ENCODE peak calls at places on chromosomes 13 and 19, in four cellular contexts. M is K562, D is AG04450, T is progenitor cell of endocrine pancreas. Y is an unnamed sample.

GRCh38 chr19:45508931-45509691 is 1.8 kb downstream of the VASP start:
- DNase-seq in M (peak; percentile 65), D (no peak), T (no peak), Y (peak; percentile 41)

GRCh38 chr19:1230585-1231489 is 7.0 kb downstream of the CBARP start:
- DNase-seq in M (no peak), T (no peak), D (no peak), Y (no peak)

GRCh38 chr19:9850235-9850959 is 15.3 kb downstream of the PIN1 start:
- DNase-seq in M (no peak), D (no peak), T (no peak), Y (no peak)

GRCh38 chr19:6791237-6791636 is 18.7 kb downstream of the VAV1 start:
- DNase-seq in D (no peak), M (no peak), T (no peak), Y (no peak)

GRCh38 chr13:39616087-39616694 is 13.2 kb upstream of the LHFPL6 start:
- DNase-seq in M (peak; percentile 44), D (peak; percentile 33), T (peak; percentile 20), Y (peak; percentile 54)

GRCh38 chr13:80359459-80360297 is 18.8 kb upstream of the SPRY2 start:
- DNase-seq in D (no peak), T (no peak), M (peak; percentile 39), Y (peak; percentile 53)

GRCh38 chr19:44566984-44567383 is 37.5 kb upstream of the CEACAM20 start:
- DNase-seq in D (no peak), M (no peak), T (no peak), Y (no peak)

GRCh38 chr19:35248310-35249145 is at the start of gene LSR:
- DNase-seq in T (peak; percentile 85), M (peak; percentile 95), D (no peak), Y (no peak)

GRCh38 chr19:3270908-3271307 is 46.4 kb downstream of the CELF5 start:
- DNase-seq in M (peak; percentile 70), D (no peak), T (no peak), Y (peak; percentile 62)

GRCh38 chr19:5042556-5042955 is 73.6 kb downstream of the KDM4B start:
- DNase-seq in D (no peak), M (no peak), T (no peak), Y (no peak)

GRCh38 chr13:100203696-100204367 is 114.9 kb downstream of the PCCA start:
- DNase-seq in D (no peak), T (no peak), M (no peak), Y (no peak)

GRCh38 chr19:17394891-17395415 is 957 bp upstream of the CCDC194 start:
- DNase-seq in D (no peak), T (no peak), M (peak; percentile 83), Y (peak; percentile 51)

GRCh38 chr19:918481-919156 is 1.5 kb downstream of the KISS1R start:
- DNase-seq in T (no peak), D (no peak), M (peak; percentile 40), Y (no peak)

GRCh38 chr13:74889321-74889720 is 592.6 kb downstream of the TBC1D4 start:
- DNase-seq in T (no peak), M (no peak), D (no peak), Y (no peak)

GRCh38 chr13:105979131-105979530 is 556.3 kb downstream of the EFNB2 start:
- DNase-seq in D (no peak), M (no peak), T (no peak), Y (no peak)

GRCh38 chr19:34963531-34964406 is at the start of gene ZNF792:
- DNase-seq in M (peak; percentile 83), T (peak; percentile 57), D (peak; percentile 4), Y (peak; percentile 66)

GRCh38 chr19:36807029-36807428 is 31.2 kb downstream of the ZNF790 start:
- DNase-seq in M (no peak), D (no peak), T (no peak), Y (no peak)

GRCh38 chr19:1396019-1396767 is 5.1 kb downstream of the GAMT start:
- DNase-seq in D (no peak), M (peak; percentile 47), T (no peak), Y (no peak)

GRCh38 chr19:660793-661426 is 2.1 kb downstream of the RNF126 start:
- DNase-seq in D (no peak), T (no peak), M (no peak), Y (no peak)

GRCh38 chr19:1469936-1470863 is 8.8 kb downstream of the C19orf25 start:
- DNase-seq in T (no peak), D (no peak), M (peak; percentile 80), Y (no peak)

GRCh38 chr19:2289714-2290435 is 7.9 kb upstream of the PEAK3 start:
- DNase-seq in D (no peak), M (peak; percentile 53), T (no peak), Y (no peak)

GRCh38 chr13:102870677-102871415 is 25.0 kb downstream of the ERCC5 start:
- DNase-seq in D (no peak), M (peak; percentile 42), T (peak; percentile 41), Y (peak; percentile 53)

GRCh38 chr13:93227906-93228801 is 1.5 kb downstream of the GPC6 start:
- DNase-seq in D (no peak), M (peak; percentile 69), T (peak; percentile 71), Y (peak; percentile 67)

GRCh38 chr19:5122121-5122400 is 153.1 kb downstream of the KDM4B start:
- DNase-seq in D (no peak), T (no peak), M (no peak), Y (no peak)

GRCh38 chr19:41687419-41687818 is 651 bp downstream of the CEACAM7 start:
- DNase-seq in D (no peak), M (no peak), T (no peak), Y (no peak)

GRCh38 chr19:8074501-8074900 is 21.9 kb downstream of the CCL25 start:
- DNase-seq in T (no peak), D (no peak), M (no peak), Y (no peak)

GRCh38 chr19:2578391-2578826 is 102.5 kb downstream of the GADD45B start:
- DNase-seq in M (no peak), T (no peak), D (no peak), Y (no peak)

GRCh38 chr19:44907613-44908012 is 2.0 kb downstream of the APOE start:
- DNase-seq in D (no peak), T (no peak), M (no peak), Y (no peak)

GRCh38 chr19:18269336-18269735 is 4.9 kb downstream of the IQCN start:
- DNase-seq in M (no peak), T (no peak), D (no peak), Y (no peak)

GRCh38 chr19:33350538-33351309 is 22.8 kb upstream of the CEBPG start:
- DNase-seq in T (no peak), M (no peak), D (no peak), Y (no peak)

GRCh38 chr13:40388617-40389016 is 277.8 kb downstream of the FOXO1 start:
- DNase-seq in M (no peak), T (no peak), D (no peak), Y (no peak)

GRCh38 chr19:1748115-1748702 is 5.1 kb upstream of the ONECUT3 start:
- DNase-seq in T (no peak), M (no peak), D (no peak), Y (no peak)

GRCh38 chr19:53553865-53554791 is 16.2 kb downstream of the ZNF331 start:
- DNase-seq in D (peak; percentile 68), M (no peak), T (no peak), Y (no peak)
- TF ChIP-seq CTCF in D (no peak), M (no peak), T (no peak), Y (no peak)

GRCh38 chr19:29784598-29785223 is 27.1 kb upstream of the CCNE1 start:
- DNase-seq in T (no peak), M (no peak), D (no peak), Y (no peak)

GRCh38 chr19:29783627-29784190 is 28.1 kb upstream of the CCNE1 start:
- DNase-seq in M (no peak), D (no peak), T (no peak), Y (no peak)

GRCh38 chr19:29785360-29785759 is 26.4 kb upstream of the CCNE1 start:
- DNase-seq in D (no peak), M (no peak), T (no peak), Y (no peak)

GRCh38 chr19:29789007-29789406 is 22.8 kb upstream of the CCNE1 start:
- DNase-seq in M (no peak), D (no peak), T (no peak), Y (no peak)

DNA sequence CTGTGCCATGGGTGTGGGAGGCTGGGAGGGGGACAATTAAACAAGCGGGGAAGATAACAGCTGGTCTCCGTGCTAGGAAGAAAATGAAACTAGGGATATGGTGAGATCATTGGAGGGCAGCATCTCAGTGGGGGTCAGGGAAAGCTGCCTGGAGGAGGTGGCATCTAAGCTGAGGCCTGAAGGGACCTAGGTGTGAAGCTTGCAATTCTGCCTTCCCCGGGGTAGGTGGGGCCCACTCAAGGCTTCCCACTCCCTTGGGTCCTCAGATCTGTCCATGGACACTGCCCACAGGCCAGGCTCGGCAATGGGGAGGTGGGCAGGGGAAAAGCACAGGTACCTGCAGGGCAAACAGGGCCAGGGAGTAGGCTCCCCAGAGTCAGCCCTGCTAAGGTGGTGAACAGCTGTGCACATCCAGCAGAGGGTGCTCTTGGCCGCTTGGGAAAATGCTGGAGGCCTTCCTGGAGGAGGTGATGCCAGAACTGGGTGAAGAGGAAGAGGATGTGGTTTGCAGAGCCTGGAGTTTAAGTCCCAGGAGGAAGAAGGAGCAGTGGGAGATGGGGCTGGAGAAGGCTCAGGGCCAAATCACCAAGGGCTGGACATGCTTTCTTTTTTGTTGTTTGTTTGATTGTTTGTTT is 25.7 kb upstream of the CCNE1 start:
- DNase-seq in D (no peak), T (no peak), M (peak; percentile 53), Y (no peak)
- TF ChIP-seq CTCF in D (peak; percentile 17), T (no peak), M (peak; percentile 61), Y (peak; percentile 27)

GRCh38 chr13:91383836-91384235 is 14.6 kb upstream of the GPC5 start:
- DNase-seq in D (no peak), M (no peak), T (no peak), Y (no peak)

GRCh38 chr13:91384891-91385290 is 13.5 kb upstream of the GPC5 start:
- DNase-seq in M (no peak), T (no peak), D (no peak), Y (no peak)

GRCh38 chr13:91381371-91381770 is 17.1 kb upstream of the GPC5 start:
- DNase-seq in D (no peak), M (no peak), T (no peak), Y (no peak)
- TF ChIP-seq CTCF in D (peak; percentile 46), M (no peak), T (peak; percentile 50), Y (peak; percentile 66)

GRCh38 chr13:110306340-110306959 is 507 bp downstream of the COL4A1 start:
- DNase-seq in T (no peak), M (no peak), D (no peak), Y (peak; percentile 18)
- TF ChIP-seq CTCF in T (no peak), M (no peak), D (peak; percentile 15), Y (no peak)

GRCh38 chr19:16068696-16069259 is 7.5 kb upstream of the TPM4 start:
- DNase-seq in T (no peak), M (no peak), D (no peak), Y (no peak)

GRCh38 chr19:16069813-16070365 is 6.4 kb upstream of the TPM4 start:
- DNase-seq in T (no peak), M (no peak), D (no peak), Y (no peak)

GRCh38 chr19:16071072-16071691 is 5.1 kb upstream of the TPM4 start:
- DNase-seq in D (no peak), T (no peak), M (no peak), Y (no peak)

GRCh38 chr19:16073481-16073880 is 2.8 kb upstream of the TPM4 start:
- DNase-seq in D (no peak), T (no peak), M (no peak), Y (no peak)

GRCh38 chr19:16070366-16070990 is 5.8 kb upstream of the TPM4 start:
- DNase-seq in M (peak; percentile 56), T (no peak), D (no peak), Y (no peak)
- TF ChIP-seq CTCF in M (no peak), T (no peak), D (no peak), Y (no peak)

GRCh38 chr13:44172411-44172810 is 201.2 kb upstream of the SERP2 start:
- DNase-seq in T (no peak), M (no peak), D (no peak), Y (no peak)
- TF ChIP-seq CTCF in T (no peak), M (no peak), D (no peak), Y (no peak)